ENCODE peak calls at places on chromosome 16, in five cellular contexts. P is AG04450, J is T-helper 17 cell, X is astrocyte of the hippocampus, Z is T-helper 1 cell. D is an unnamed sample.

GRCh38 chr16:50743575-50744225 is 1.8 kb downstream of the CYLD start:
- DNase-seq in P (no peak), J (no peak), X (no peak), Z (no peak), D (no peak)

GRCh38 chr16:632486-633335 is 1.9 kb downstream of the WFIKKN1 start:
- DNase-seq in P (no peak), J (no peak), X (no peak), Z (no peak), D (no peak)

GRCh38 chr16:3482659-3483241 is 12.5 kb downstream of the C16orf90 start:
- DNase-seq in P (no peak), J (no peak), X (no peak), Z (no peak), D (no peak)

GRCh38 chr16:79434771-79435170 is 165.8 kb downstream of the MAF start:
- DNase-seq in P (no peak), J (no peak), X (peak; percentile 55), Z (no peak), D (no peak)

GRCh38 chr16:47886631-47887415 is 269.0 kb downstream of the ABCC12 start:
- DNase-seq in P (no peak), J (no peak), X (no peak), Z (no peak), D (no peak)

GRCh38 chr16:49491736-49492089 is 118.1 kb downstream of the C16orf78 start:
- DNase-seq in P (no peak), J (no peak), X (peak; percentile 42), Z (no peak), D (no peak)

GRCh38 chr16:60310836-60311445 is 1576.8 kb upstream of the GOT2 start:
- DNase-seq in P (no peak), J (no peak), X (no peak), Z (no peak), D (no peak)

GRCh38 chr16:16183562-16183961 is 39.7 kb downstream of the ABCC6 start:
- DNase-seq in P (no peak), J (no peak), X (no peak), Z (no peak), D (no peak)

GRCh38 chr16:79089735-79090284 is 510.7 kb downstream of the MAF start:
- DNase-seq in P (no peak), J (no peak), X (no peak), Z (peak; percentile 17), D (no peak)

GRCh38 chr16:869823-870641 is 69.5 kb upstream of the GNG13 start:
- DNase-seq in P (no peak), J (no peak), X (no peak), Z (no peak), D (no peak)

GRCh38 chr16:25625620-25626019 is 66.1 kb upstream of the HS3ST4 start:
- DNase-seq in P (no peak), J (no peak), X (no peak), Z (no peak), D (no peak)

GRCh38 chr16:15747937-15748336 is 97.9 kb downstream of the NDE1 start:
- DNase-seq in P (no peak), J (no peak), X (no peak), Z (no peak), D (no peak)

GRCh38 chr16:48121276-48121675 is 34.5 kb downstream of the ABCC12 start:
- DNase-seq in P (no peak), J (no peak), X (no peak), Z (no peak), D (no peak)

GRCh38 chr16:72021043-72021442 is 12.5 kb downstream of the DHODH start:
- DNase-seq in P (no peak), J (no peak), X (no peak), Z (no peak), D (no peak)

GRCh38 chr16:22353188-22353919 is 21.1 kb downstream of the CDR2 start:
- DNase-seq in P (peak; percentile 71), J (no peak), X (peak; percentile 75), Z (no peak), D (no peak)

GRCh38 chr16:72443809-72444208 is 271.9 kb upstream of the PMFBP1 start:
- DNase-seq in P (no peak), J (no peak), X (no peak), Z (no peak), D (no peak)

GRCh38 chr16:27318399-27319256 is 4.9 kb downstream of the IL4R start:
- DNase-seq in P (no peak), J (no peak), X (no peak), Z (peak; percentile 33), D (peak; percentile 77)

GRCh38 chr16:89720520-89720858 is 209 bp downstream of the VPS9D1 start:
- DNase-seq in P (no peak), J (no peak), X (no peak), Z (no peak), D (no peak)

D was measured in smooth muscle cell of the brain vasculature.